ENCODE peak calls at places on chromosomes 1 and 21, in six cellular contexts. One of them, this sample, is unnamed.

GRCh38 chr1:163408262-163408661 is 86.5 kb downstream of the NUF2 start:
- DNase-seq in AG08395: no peak
- DNase-seq in RWPE1: no peak
- DNase-seq in non-pigmented ciliary epithelial cell: no peak
- DNase-seq in NCI-H524: no peak
- DNase-seq in fibroblast of the aortic adventitia: no peak
- DNase-seq in this sample: no peak

GRCh38 chr1:210899676-210900075 is 234.3 kb downstream of the KCNH1 start:
- DNase-seq in RWPE1: no peak
- DNase-seq in NCI-H524: no peak
- DNase-seq in non-pigmented ciliary epithelial cell: no peak
- DNase-seq in AG08395: no peak
- DNase-seq in fibroblast of the aortic adventitia: no peak
- DNase-seq in this sample: no peak

GRCh38 chr1:197392541-197392940 is 124.5 kb downstream of the CRB1 start:
- DNase-seq in fibroblast of the aortic adventitia: no peak
- DNase-seq in RWPE1: no peak
- DNase-seq in non-pigmented ciliary epithelial cell: no peak
- DNase-seq in NCI-H524: no peak
- DNase-seq in AG08395: no peak
- DNase-seq in this sample: peak

GRCh38 chr1:33256335-33256700 is at the start of gene ZNF362:
- DNase-seq in RWPE1: peak
- DNase-seq in fibroblast of the aortic adventitia: peak
- DNase-seq in NCI-H524: peak
- DNase-seq in non-pigmented ciliary epithelial cell: no peak
- DNase-seq in AG08395: peak
- DNase-seq in this sample: peak

GRCh38 chr1:119003413-119004128 is 15.4 kb upstream of the TBX15 start:
- DNase-seq in NCI-H524: no peak
- DNase-seq in non-pigmented ciliary epithelial cell: no peak
- DNase-seq in fibroblast of the aortic adventitia: no peak
- DNase-seq in AG08395: no peak
- DNase-seq in RWPE1: no peak
- DNase-seq in this sample: no peak

GRCh38 chr1:17488977-17489739 is 49.7 kb upstream of the RCC2 start:
- DNase-seq in non-pigmented ciliary epithelial cell: no peak
- DNase-seq in RWPE1: no peak
- DNase-seq in AG08395: peak
- DNase-seq in fibroblast of the aortic adventitia: peak
- DNase-seq in NCI-H524: no peak
- DNase-seq in this sample: no peak

GRCh38 chr21:39690454-39690853 is 54.5 kb upstream of the IGSF5 start:
- DNase-seq in non-pigmented ciliary epithelial cell: no peak
- DNase-seq in NCI-H524: no peak
- DNase-seq in AG08395: no peak
- DNase-seq in RWPE1: no peak
- DNase-seq in fibroblast of the aortic adventitia: no peak
- DNase-seq in this sample: no peak

GRCh38 chr21:34875830-34876229 is 173.3 kb downstream of the RUNX1 start:
- DNase-seq in AG08395: no peak
- DNase-seq in RWPE1: no peak
- DNase-seq in NCI-H524: no peak
- DNase-seq in non-pigmented ciliary epithelial cell: no peak
- DNase-seq in fibroblast of the aortic adventitia: no peak
- DNase-seq in this sample: no peak

GRCh38 chr1:27528701-27529637 is 39.0 kb upstream of the WASF2 start:
- DNase-seq in non-pigmented ciliary epithelial cell: no peak
- DNase-seq in NCI-H524: peak
- DNase-seq in AG08395: peak
- DNase-seq in fibroblast of the aortic adventitia: peak
- DNase-seq in RWPE1: no peak
- DNase-seq in this sample: no peak

GRCh38 chr1:167905671-167906070 is 8.3 kb downstream of the ADCY10 start:
- DNase-seq in non-pigmented ciliary epithelial cell: no peak
- DNase-seq in AG08395: no peak
- DNase-seq in RWPE1: no peak
- DNase-seq in fibroblast of the aortic adventitia: peak
- DNase-seq in NCI-H524: no peak
- DNase-seq in this sample: no peak

GRCh38 chr1:146032613-146033219 is 11.2 kb upstream of the HJV start:
- DNase-seq in AG08395: peak
- DNase-seq in RWPE1: no peak
- DNase-seq in fibroblast of the aortic adventitia: peak
- DNase-seq in non-pigmented ciliary epithelial cell: no peak
- DNase-seq in NCI-H524: no peak
- DNase-seq in this sample: peak

GRCh38 chr21:42753804-42754203 is 100.4 kb downstream of the PDE9A start:
- DNase-seq in fibroblast of the aortic adventitia: no peak
- DNase-seq in AG08395: no peak
- DNase-seq in RWPE1: no peak
- DNase-seq in NCI-H524: no peak
- DNase-seq in non-pigmented ciliary epithelial cell: no peak
- DNase-seq in this sample: no peak

GRCh38 chr21:42426424-42426823 is 22.7 kb downstream of the UBASH3A start:
- DNase-seq in NCI-H524: peak
- DNase-seq in RWPE1: no peak
- DNase-seq in non-pigmented ciliary epithelial cell: no peak
- DNase-seq in AG08395: no peak
- DNase-seq in fibroblast of the aortic adventitia: no peak
- DNase-seq in this sample: no peak

GRCh38 chr1:84753516-84754375 is 63.5 kb upstream of the SSX2IP start:
- DNase-seq in NCI-H524: peak
- DNase-seq in AG08395: peak
- DNase-seq in RWPE1: peak
- DNase-seq in fibroblast of the aortic adventitia: peak
- DNase-seq in non-pigmented ciliary epithelial cell: no peak
- DNase-seq in this sample: peak

GRCh38 chr1:9368356-9368755 is 75.7 kb downstream of the SPSB1 start:
- DNase-seq in AG08395: no peak
- DNase-seq in fibroblast of the aortic adventitia: no peak
- DNase-seq in NCI-H524: no peak
- DNase-seq in RWPE1: no peak
- DNase-seq in non-pigmented ciliary epithelial cell: no peak
- DNase-seq in this sample: no peak

GRCh38 chr1:9235560-9235959 is 986 bp downstream of the H6PD start:
- DNase-seq in fibroblast of the aortic adventitia: no peak
- DNase-seq in RWPE1: no peak
- DNase-seq in NCI-H524: no peak
- DNase-seq in non-pigmented ciliary epithelial cell: no peak
- DNase-seq in AG08395: no peak
- DNase-seq in this sample: no peak

GRCh38 chr1:171127481-171127880 is 36.8 kb downstream of the FMO3 start:
- DNase-seq in AG08395: peak
- DNase-seq in fibroblast of the aortic adventitia: peak
- DNase-seq in non-pigmented ciliary epithelial cell: peak
- DNase-seq in NCI-H524: no peak
- DNase-seq in RWPE1: no peak
- DNase-seq in this sample: peak

GRCh38 chr1:64320899-64321624 is 117.6 kb downstream of the UBE2U start:
- DNase-seq in AG08395: no peak
- DNase-seq in RWPE1: no peak
- DNase-seq in non-pigmented ciliary epithelial cell: no peak
- DNase-seq in NCI-H524: peak
- DNase-seq in fibroblast of the aortic adventitia: no peak
- DNase-seq in this sample: no peak

GRCh38 chr1:37177230-37177864 is 143.0 kb upstream of the GRIK3 start:
- DNase-seq in non-pigmented ciliary epithelial cell: no peak
- DNase-seq in AG08395: no peak
- DNase-seq in NCI-H524: peak
- DNase-seq in fibroblast of the aortic adventitia: no peak
- DNase-seq in RWPE1: no peak
- DNase-seq in this sample: peak

GRCh38 chr1:24294228-24294672 is 24.9 kb upstream of the GRHL3 start:
- DNase-seq in AG08395: peak
- DNase-seq in NCI-H524: no peak
- DNase-seq in fibroblast of the aortic adventitia: peak
- DNase-seq in non-pigmented ciliary epithelial cell: peak
- DNase-seq in RWPE1: peak
- DNase-seq in this sample: peak

GRCh38 chr1:9197186-9198099 is 37.1 kb upstream of the H6PD start:
- DNase-seq in non-pigmented ciliary epithelial cell: no peak
- DNase-seq in AG08395: no peak
- DNase-seq in fibroblast of the aortic adventitia: no peak
- DNase-seq in RWPE1: no peak
- DNase-seq in NCI-H524: no peak
- DNase-seq in this sample: no peak

GRCh38 chr1:35463232-35463631 is 94.0 kb downstream of the KIAA0319L start:
- DNase-seq in fibroblast of the aortic adventitia: no peak
- DNase-seq in non-pigmented ciliary epithelial cell: no peak
- DNase-seq in AG08395: no peak
- DNase-seq in NCI-H524: no peak
- DNase-seq in RWPE1: no peak
- DNase-seq in this sample: no peak

GRCh38 chr1:50265790-50266314 is 157.1 kb downstream of the ELAVL4 start:
- DNase-seq in AG08395: peak
- DNase-seq in non-pigmented ciliary epithelial cell: no peak
- DNase-seq in NCI-H524: no peak
- DNase-seq in RWPE1: no peak
- DNase-seq in fibroblast of the aortic adventitia: peak
- DNase-seq in this sample: no peak

GRCh38 chr1:32470991-32471694 is 6.3 kb downstream of the ZBTB8B start:
- DNase-seq in NCI-H524: no peak
- DNase-seq in fibroblast of the aortic adventitia: no peak
- DNase-seq in RWPE1: no peak
- DNase-seq in AG08395: no peak
- DNase-seq in non-pigmented ciliary epithelial cell: no peak
- DNase-seq in this sample: no peak

GRCh38 chr1:24201941-24202440 is 14.9 kb upstream of the IFNLR1 start:
- DNase-seq in non-pigmented ciliary epithelial cell: peak
- DNase-seq in AG08395: peak
- DNase-seq in NCI-H524: peak
- DNase-seq in fibroblast of the aortic adventitia: peak
- DNase-seq in RWPE1: peak
- DNase-seq in this sample: peak

GRCh38 chr1:44327679-44328491 is 27.2 kb downstream of the ERI3 start:
- DNase-seq in NCI-H524: peak
- DNase-seq in RWPE1: peak
- DNase-seq in fibroblast of the aortic adventitia: peak
- DNase-seq in AG08395: peak
- DNase-seq in non-pigmented ciliary epithelial cell: peak
- DNase-seq in this sample: peak

GRCh38 chr1:9782116-9782751 is 41.5 kb downstream of the CLSTN1 start:
- DNase-seq in RWPE1: peak
- DNase-seq in AG08395: no peak
- DNase-seq in non-pigmented ciliary epithelial cell: no peak
- DNase-seq in NCI-H524: no peak
- DNase-seq in fibroblast of the aortic adventitia: no peak
- DNase-seq in this sample: no peak

GRCh38 chr1:187605736-187606135 is 777.0 kb downstream of the PLA2G4A start:
- DNase-seq in AG08395: no peak
- DNase-seq in fibroblast of the aortic adventitia: no peak
- DNase-seq in NCI-H524: no peak
- DNase-seq in RWPE1: no peak
- DNase-seq in non-pigmented ciliary epithelial cell: no peak
- DNase-seq in this sample: no peak

GRCh38 chr1:63600248-63600647 is 7.0 kb downstream of the PGM1 start:
- DNase-seq in non-pigmented ciliary epithelial cell: no peak
- DNase-seq in AG08395: no peak
- DNase-seq in fibroblast of the aortic adventitia: no peak
- DNase-seq in NCI-H524: no peak
- DNase-seq in RWPE1: no peak
- DNase-seq in this sample: no peak

GRCh38 chr1:60746278-60746761 is 336.0 kb upstream of the NFIA start:
- DNase-seq in NCI-H524: no peak
- DNase-seq in RWPE1: no peak
- DNase-seq in fibroblast of the aortic adventitia: no peak
- DNase-seq in non-pigmented ciliary epithelial cell: no peak
- DNase-seq in AG08395: no peak
- DNase-seq in this sample: no peak

GRCh38 chr1:41953291-41953690 is 34.6 kb upstream of the HIVEP3 start:
- DNase-seq in fibroblast of the aortic adventitia: no peak
- DNase-seq in non-pigmented ciliary epithelial cell: no peak
- DNase-seq in RWPE1: no peak
- DNase-seq in AG08395: no peak
- DNase-seq in NCI-H524: no peak
- DNase-seq in this sample: no peak

GRCh38 chr1:75836528-75836927 is 39.8 kb downstream of the MSH4 start:
- DNase-seq in RWPE1: no peak
- DNase-seq in AG08395: no peak
- DNase-seq in fibroblast of the aortic adventitia: no peak
- DNase-seq in non-pigmented ciliary epithelial cell: no peak
- DNase-seq in NCI-H524: no peak
- DNase-seq in this sample: no peak

GRCh38 chr21:34844924-34845238 is 176.1 kb downstream of the CLIC6 start:
- DNase-seq in NCI-H524: no peak
- DNase-seq in non-pigmented ciliary epithelial cell: no peak
- DNase-seq in RWPE1: no peak
- DNase-seq in fibroblast of the aortic adventitia: no peak
- DNase-seq in AG08395: no peak
- DNase-seq in this sample: no peak

GRCh38 chr1:195903203-195903602 is 705.0 kb downstream of the KCNT2 start:
- DNase-seq in RWPE1: no peak
- DNase-seq in non-pigmented ciliary epithelial cell: no peak
- DNase-seq in fibroblast of the aortic adventitia: no peak
- DNase-seq in AG08395: no peak
- DNase-seq in NCI-H524: no peak
- DNase-seq in this sample: no peak

GRCh38 chr1:36432616-36433015 is 17.6 kb downstream of the OSCP1 start:
- DNase-seq in AG08395: no peak
- DNase-seq in fibroblast of the aortic adventitia: no peak
- DNase-seq in non-pigmented ciliary epithelial cell: no peak
- DNase-seq in NCI-H524: no peak
- DNase-seq in RWPE1: no peak
- DNase-seq in this sample: no peak

GRCh38 chr1:206508956-206509355 is 1.6 kb downstream of the RASSF5 start:
- DNase-seq in fibroblast of the aortic adventitia: peak
- DNase-seq in RWPE1: no peak
- DNase-seq in AG08395: peak
- DNase-seq in non-pigmented ciliary epithelial cell: no peak
- DNase-seq in NCI-H524: no peak
- DNase-seq in this sample: no peak

GRCh38 chr1:77687519-77687906 is 5.1 kb upstream of the ZZZ3 start:
- DNase-seq in RWPE1: no peak
- DNase-seq in NCI-H524: no peak
- DNase-seq in fibroblast of the aortic adventitia: no peak
- DNase-seq in AG08395: no peak
- DNase-seq in non-pigmented ciliary epithelial cell: no peak
- DNase-seq in this sample: no peak

GRCh38 chr1:230793463-230793745 is 46.2 kb downstream of the CAPN9 start:
- DNase-seq in RWPE1: no peak
- DNase-seq in NCI-H524: no peak
- DNase-seq in fibroblast of the aortic adventitia: no peak
- DNase-seq in non-pigmented ciliary epithelial cell: no peak
- DNase-seq in AG08395: no peak
- DNase-seq in this sample: no peak

This sample was measured in M059J.